ENCODE peak calls at places on chromosomes 16 and 17, in five cellular contexts. I, K, D, E and R are unnamed samples.
A peak's percentile ranks its signal among the peaks of the same experiment; 100 is the strongest.

GRCh38 chr17:82917656-82918345 is 78.0 kb upstream of the ZNF750 start:
- DNase-seq in I (peak; percentile 23), K (peak; percentile 48), D (peak; percentile 17), E (no peak), R (no peak)

GRCh38 chr16:12902511-12903324 is 1.3 kb downstream of the SHISA9 start:
- DNase-seq in I (no peak), K (no peak), D (no peak), E (no peak), R (no peak)

GRCh38 chr17:12973496-12974318 is 44.1 kb downstream of the ELAC2 start:
- DNase-seq in I (no peak), K (no peak), D (no peak), E (peak; percentile 59), R (no peak)

GRCh38 chr17:32567511-32567910 is 80.7 kb downstream of the CDK5R1 start:
- DNase-seq in I (no peak), K (peak; percentile 31), D (no peak), E (no peak), R (no peak)

GRCh38 chr17:80751460-80752368 is 207.1 kb downstream of the RPTOR start:
- DNase-seq in I (peak; percentile 58), K (no peak), D (no peak), E (no peak), R (no peak)

GRCh38 chr16:867421-868385 is 67.2 kb upstream of the GNG13 start:
- DNase-seq in I (no peak), K (no peak), D (no peak), E (no peak), R (no peak)

GRCh38 chr16:78574571-78574970 is 475.1 kb downstream of the WWOX start:
- DNase-seq in I (no peak), K (no peak), D (no peak), E (no peak), R (no peak)

GRCh38 chr17:74842146-74842598 is 17.5 kb downstream of the GRIN2C start:
- DNase-seq in I (no peak), K (no peak), D (no peak), E (no peak), R (no peak)

GRCh38 chr17:47843391-47843730 is 2.3 kb upstream of the SCRN2 start:
- DNase-seq in I (no peak), K (no peak), D (no peak), E (no peak), R (no peak)

GRCh38 chr17:41695954-41696720 is 7.5 kb downstream of the EIF1 start:
- DNase-seq in I (peak; percentile 83), K (peak; percentile 85), D (peak; percentile 79), E (no peak), R (peak; percentile 78)

GRCh38 chr16:19879241-19879792 is 5.3 kb downstream of the GPRC5B start:
- DNase-seq in I (peak; percentile 68), K (no peak), D (no peak), E (no peak), R (no peak)

GRCh38 chr16:30697264-30698138 is 1.5 kb upstream of the SRCAP start:
- DNase-seq in I (peak; percentile 94), K (no peak), D (no peak), E (no peak), R (peak; percentile 94)

GRCh38 chr16:12254566-12254965 is 278.0 kb downstream of the SNX29 start:
- DNase-seq in I (no peak), K (no peak), D (no peak), E (no peak), R (no peak)

GRCh38 chr17:58325976-58326468 is 2.6 kb downstream of the TSPOAP1 start:
- DNase-seq in I (no peak), K (peak; percentile 60), D (no peak), E (peak; percentile 63), R (no peak)

GRCh38 chr17:74347646-74348045 is 14.0 kb downstream of the BTBD17 start:
- DNase-seq in I (no peak), K (no peak), D (no peak), E (no peak), R (no peak)